ENCODE peak calls at places on chromosomes 16 and 17, in ten cellular contexts. A is sigmoid colon, M is spleen, K is HepG2, C is GM23338, X is transverse colon, Y is K562, R is stomach, G is breast epithelium, I is HCT116. Q is an unnamed sample.
A peak's percentile ranks its signal among the peaks of the same experiment; 100 is the strongest.

GRCh38 chr16:86062271-86062965 is 163.5 kb downstream of the IRF8 start:
- DNase-seq in M (peak; percentile 42), Y (no peak), K (no peak), G (no peak), R (no peak), X (no peak), I (no peak), C (no peak), A (no peak), Q (no peak)

GRCh38 chr17:75239214-75239613 is 22.2 kb downstream of the GGA3 start:
- DNase-seq in C (no peak), I (no peak), M (no peak), R (no peak), A (no peak), G (no peak), K (no peak), X (no peak), Y (no peak), Q (no peak)

GRCh38 chr16:937723-938122 is 33.1 kb downstream of the LMF1 start:
- DNase-seq in K (no peak), R (no peak), Y (no peak), C (no peak), A (no peak), G (no peak), M (no peak), X (no peak), I (no peak), Q (no peak)

GRCh38 chr17:74430385-74430705 is 1.5 kb upstream of the GPRC5C start:
- DNase-seq in C (no peak), X (no peak), Y (no peak), I (no peak), M (no peak), R (no peak), G (no peak), A (no peak), K (no peak), Q (no peak)

GRCh38 chr16:9099131-9099625 is 7.7 kb downstream of the HAPSTR1 start:
- DNase-seq in C (no peak), R (peak; percentile 32), I (no peak), G (no peak), Y (no peak), A (no peak), X (no peak), M (peak; percentile 70), K (peak; percentile 36), Q (no peak)

GRCh38 chr16:80418772-80419355 is 121.9 kb upstream of the DYNLRB2 start:
- DNase-seq in C (no peak), X (no peak), R (no peak), G (no peak), A (no peak), Y (no peak), I (no peak), K (no peak), M (no peak), Q (no peak)

GRCh38 chr17:69175812-69176517 is 34.3 kb upstream of the ABCA6 start:
- DNase-seq in M (no peak), I (peak; percentile 77), R (no peak), X (no peak), K (peak; percentile 77), G (no peak), Y (peak; percentile 19), C (no peak), A (no peak), Q (no peak)

GRCh38 chr17:69579961-69580677 is 165.6 kb downstream of the MAP2K6 start:
- DNase-seq in R (no peak), M (no peak), G (no peak), C (no peak), X (no peak), Y (no peak), K (no peak), A (no peak), I (no peak), Q (no peak)

GRCh38 chr16:56912746-56913703 is 18.9 kb upstream of the HERPUD1 start:
- DNase-seq in C (no peak), K (no peak), X (peak; percentile 43), G (no peak), M (no peak), Y (no peak), R (no peak), I (no peak), A (peak; percentile 62), Q (no peak)

GRCh38 chr16:27972500-27972899 is 91.0 kb downstream of the GSG1L start:
- DNase-seq in X (peak; percentile 11), Y (peak; percentile 45), R (no peak), K (peak; percentile 51), I (peak; percentile 73), C (peak; percentile 82), G (no peak), A (peak; percentile 32), M (peak; percentile 32), Q (no peak)

GRCh38 chr16:1832831-1833454 is 5.9 kb downstream of the FAHD1 start:
- DNase-seq in M (peak; percentile 18), I (no peak), G (no peak), X (no peak), Y (peak; percentile 88), R (no peak), A (no peak), C (no peak), K (peak; percentile 95), Q (no peak)

DNA sequence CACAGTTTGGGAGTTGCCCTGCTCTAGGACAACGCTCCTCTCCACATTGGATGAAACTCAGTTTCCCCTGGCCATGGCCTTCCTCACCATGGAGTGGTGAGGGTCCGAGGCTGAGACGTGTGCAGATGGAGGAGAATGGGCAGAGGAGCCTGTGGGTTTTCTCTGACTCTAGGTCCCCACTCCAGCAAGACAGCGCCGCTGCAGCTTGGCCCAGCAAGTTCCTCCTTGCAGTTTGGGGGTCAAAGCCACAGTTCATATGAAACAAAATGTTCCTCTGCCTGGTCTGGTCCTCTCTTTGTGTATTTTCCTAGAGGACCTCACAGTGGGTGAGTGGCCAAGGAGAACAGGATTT is 2.3 kb downstream of the C16orf54 start:
- DNase-seq in A (no peak), C (no peak), G (no peak), M (peak; percentile 78), I (no peak), R (no peak), K (no peak), X (no peak), Y (no peak), Q (no peak)
- TF ChIP-seq POLR2AphosphoS5 in A (no peak), C (peak; percentile 67), G (no peak), M (no peak), I (no peak), R (no peak), K (no peak), X (no peak), Y (no peak), Q (no peak)

GRCh38 chr17:2144701-2145100 is 89.8 kb downstream of the HIC1 start:
- DNase-seq in G (no peak), A (no peak), K (no peak), Y (no peak), I (no peak), X (no peak), C (no peak), M (no peak), R (no peak), Q (no peak)
- H3K4me1 ChIP-seq in G (no peaks in the 10 kb centered on the region), A (no peaks in the 10 kb centered on the region), K (peaks cover 23% of the 10 kb centered on the region), Y (no peaks in the 10 kb centered on the region), I (no peaks in the 10 kb centered on the region), X (no peaks in the 10 kb centered on the region), C (peaks cover 5% of the 10 kb centered on the region), M (no peaks in the 10 kb centered on the region), R (no peaks in the 10 kb centered on the region), Q (no peaks in the 10 kb centered on the region)

GRCh38 chr17:71084838-71085237 is 915.5 kb downstream of the KCNJ2 start:
- DNase-seq in R (no peak), A (no peak), C (no peak), X (no peak), Y (no peak), K (no peak), I (no peak), M (no peak), G (no peak), Q (no peak)

GRCh38 chr17:71085238-71086033 is 916.1 kb downstream of the KCNJ2 start:
- DNase-seq in R (peak; percentile 27), Y (no peak), M (no peak), G (no peak), I (peak; percentile 35), A (no peak), K (peak; percentile 48), C (peak; percentile 86), X (peak; percentile 14), Q (no peak)

GRCh38 chr17:71080937-71081336 is 911.6 kb downstream of the KCNJ2 start:
- DNase-seq in G (no peak), Y (no peak), A (no peak), M (no peak), C (peak; percentile 63), R (no peak), X (no peak), I (no peak), K (no peak), Q (no peak)

GRCh38 chr17:71081666-71082065 is 912.3 kb downstream of the KCNJ2 start:
- DNase-seq in I (no peak), G (no peak), X (no peak), A (no peak), K (no peak), R (no peak), M (no peak), C (no peak), Y (no peak), Q (no peak)

DNA sequence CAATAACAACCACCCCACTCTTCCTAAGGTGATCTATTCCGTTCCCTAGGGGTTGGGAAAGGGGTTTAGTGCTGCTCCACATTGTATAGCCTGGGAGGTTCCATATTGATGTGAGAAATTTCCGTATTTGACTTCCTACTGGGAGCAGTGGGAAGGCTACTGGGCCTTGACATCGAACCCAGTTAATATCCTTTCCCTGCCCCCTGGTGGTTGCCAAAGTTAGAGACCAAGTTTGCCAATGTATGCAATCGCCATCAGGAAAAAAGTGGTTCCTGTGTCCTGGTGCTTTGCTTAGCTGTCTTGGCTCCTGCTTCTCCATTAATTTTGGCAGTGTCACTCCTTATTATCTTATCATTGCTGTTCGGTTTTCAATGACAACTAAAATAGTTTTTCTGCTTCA is 914.9 kb downstream of the KCNJ2 start:
- DNase-seq in K (peak; percentile 26), R (peak; percentile 42), I (peak; percentile 69), C (peak; percentile 86), Y (peak; percentile 5), X (peak; percentile 46), M (no peak), G (no peak), A (no peak), Q (no peak)
- TF ChIP-seq CTCF in K (peak; percentile 66), R (no peak), I (peak; percentile 69), C (peak; percentile 82), Y (no peak), X (peak; percentile 46), M (no peak), G (peak; percentile 14), A (no peak), Q (no peak)

DNA sequence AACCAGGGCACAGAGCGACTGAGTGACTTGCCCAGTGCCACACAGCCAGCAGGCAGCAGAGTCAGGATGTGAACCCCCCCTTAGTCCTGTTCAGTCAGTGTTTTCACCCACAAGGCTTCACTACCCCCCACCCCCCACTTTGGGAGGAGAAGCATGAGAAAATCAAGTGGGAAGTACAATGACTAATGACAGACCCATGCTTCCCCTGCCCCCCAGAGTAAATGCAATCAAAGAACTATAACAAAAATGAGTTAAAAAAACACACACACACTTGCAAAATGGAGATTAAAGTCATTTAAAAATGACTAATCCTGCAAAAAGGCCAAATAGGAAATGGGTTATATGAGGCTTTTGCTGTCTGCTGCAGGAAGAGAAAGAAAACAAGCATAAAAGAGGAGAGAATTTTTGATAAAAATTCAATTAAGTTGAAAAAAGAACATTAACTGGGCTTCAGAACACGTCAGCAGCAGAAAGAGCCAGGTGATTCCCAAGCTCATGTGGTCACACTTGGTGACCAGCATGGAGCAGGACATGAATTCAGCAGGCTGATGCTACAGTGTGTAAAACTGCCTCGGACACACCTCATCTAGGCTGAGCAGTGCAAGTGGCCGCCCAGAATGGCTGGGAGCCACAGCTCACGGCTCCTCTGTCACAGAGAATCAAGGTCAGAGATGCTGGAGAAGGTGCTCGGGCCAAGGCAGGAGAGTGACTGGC is 212.3 kb downstream of the ZNF423 start:
- DNase-seq in K (no peak), M (peak; percentile 54), I (no peak), G (no peak), X (no peak), Y (no peak), C (no peak), A (no peak), R (no peak), Q (no peak)
- TF ChIP-seq POLR2AphosphoS5 in K (no peak), M (no peak), I (no peak), G (no peak), X (no peak), Y (no peak), C (no peak), A (no peak), R (no peak), Q (no peak)